ENCODE peak calls at places on chromosomes 12 and 14, in ten cellular contexts. C is HCT116, D is tibial artery, P is esophagus squamous epithelium, B is psoas muscle, U is aorta, M is uterus, N is cardiac muscle cell, X is brain microvascular endothelial cell, Q is adrenal gland. G is an unnamed sample. For H3K36me3, the result is how much of the 10 kb centered on the place peaks cover.

GRCh38 chr12:75766263-75767160 is 255.1 kb upstream of the KRR1 start:
- DNase-seq in C (peak), D (no peak), P (no peak), B (no peak), U (no peak), M (no peak), N (peak), X (peak), Q (peak), G (no peak)

GRCh38 chr14:76985540-76986260 is 42.8 kb downstream of the IRF2BPL start:
- DNase-seq in C (no peak), D (no peak), P (no peak), B (no peak), U (no peak), M (no peak), N (no peak), X (peak), Q (no peak), G (no peak)

GRCh38 chr14:54312166-54312801 is 84.5 kb upstream of the CDKN3 start:
- DNase-seq in C (peak), D (no peak), P (no peak), B (peak), U (no peak), M (no peak), N (peak), X (peak), Q (peak), G (no peak)

GRCh38 chr12:116015525-116015924 is 262.0 kb downstream of the MED13L start:
- DNase-seq in C (no peak), D (no peak), P (no peak), B (no peak), U (no peak), M (no peak), N (peak), X (peak), Q (peak), G (no peak)

GRCh38 chr14:67191768-67192290 is 2.6 kb downstream of the GARIN2 start:
- DNase-seq in C (no peak), D (no peak), P (no peak), B (no peak), U (no peak), M (no peak), N (no peak), X (no peak), Q (no peak), G (no peak)

GRCh38 chr12:31518680-31519227 is 72.2 kb downstream of the DENND5B start:
- DNase-seq in C (peak), D (peak), P (no peak), B (no peak), U (no peak), M (peak), N (peak), X (peak), Q (peak), G (no peak)

GRCh38 chr12:42962384-42962783 is 372.8 kb upstream of the PRICKLE1 start:
- DNase-seq in C (no peak), D (no peak), P (no peak), B (no peak), U (no peak), M (no peak), N (no peak), X (no peak), Q (no peak), G (no peak)

GRCh38 chr12:107439101-107439738 is 246.4 kb upstream of the PWP1 start:
- DNase-seq in C (no peak), D (no peak), P (no peak), B (no peak), U (no peak), M (no peak), N (no peak), X (no peak), Q (no peak), G (no peak)

GRCh38 chr12:108856428-108857157 is 790 bp downstream of the SSH1 start:
- DNase-seq in C (no peak), D (peak), P (no peak), B (peak), U (peak), M (peak), N (peak), X (peak), Q (peak), G (peak)

GRCh38 chr14:75981826-75982723 is at the start of gene TGFB3:
- DNase-seq in C (peak), D (peak), P (no peak), B (peak), U (peak), M (peak), N (peak), X (peak), Q (peak), G (peak)

GRCh38 chr14:104871145-104871655 is 6.1 kb downstream of the CEP170B start:
- DNase-seq in C (no peak), D (no peak), P (no peak), B (no peak), U (no peak), M (no peak), N (no peak), X (no peak), Q (no peak), G (no peak)

GRCh38 chr14:105877645-105878044 is 351.3 kb downstream of the TMEM121 start:
- DNase-seq in C (no peak), D (no peak), P (no peak), B (no peak), U (peak), M (no peak), N (no peak), X (no peak), Q (no peak), G (no peak)

GRCh38 chr14:102249041-102249440 is 55.9 kb downstream of the MOK start:
- DNase-seq in C (no peak), D (no peak), P (no peak), B (no peak), U (no peak), M (no peak), N (peak), X (peak), Q (no peak), G (no peak)

GRCh38 chr12:104372048-104372720 is 68.6 kb downstream of the EID3 start:
- DNase-seq in C (no peak), D (no peak), P (no peak), B (no peak), U (no peak), M (no peak), N (no peak), X (no peak), Q (no peak), G (no peak)

GRCh38 chr12:51200806-51201205 is 17.1 kb downstream of the POU6F1 start:
- DNase-seq in C (no peak), D (no peak), P (no peak), B (no peak), U (no peak), M (no peak), N (no peak), X (no peak), Q (no peak), G (no peak)

GRCh38 chr12:64968989-64969819 is 144.8 kb downstream of the TBC1D30 start:
- DNase-seq in C (peak), D (no peak), P (no peak), B (no peak), U (no peak), M (no peak), N (peak), X (peak), Q (no peak), G (no peak)

GRCh38 chr12:57389033-57389432 is 41.8 kb downstream of the R3HDM2 start:
- DNase-seq in C (peak), D (no peak), P (no peak), B (no peak), U (no peak), M (no peak), N (peak), X (peak), Q (no peak), G (no peak)

GRCh38 chr12:46264057-46264456 is 4.8 kb downstream of the SLC38A1 start:
- DNase-seq in C (no peak), D (no peak), P (no peak), B (no peak), U (no peak), M (no peak), N (no peak), X (no peak), Q (no peak), G (no peak)

GRCh38 chr14:77663289-77663688 is 44.5 kb downstream of the ALKBH1 start:
- DNase-seq in C (no peak), D (no peak), P (no peak), B (no peak), U (no peak), M (no peak), N (no peak), X (no peak), Q (no peak), G (no peak)

GRCh38 chr12:49636574-49636973 is 13.2 kb downstream of the PRPF40B start:
- DNase-seq in C (no peak), D (no peak), P (no peak), B (no peak), U (no peak), M (peak), N (no peak), X (no peak), Q (no peak), G (peak)
- H3K27ac ChIP-seq in C (no peak), D (peak), P (no peak), B (no peak), U (no peak), M (peak), N (no peak), X (no peak), Q (no peak), G (no peak)

GRCh38 chr12:123253606-123254459 is 17.8 kb downstream of the CDK2AP1 start:
- DNase-seq in C (no peak), D (no peak), P (no peak), B (no peak), U (peak), M (no peak), N (no peak), X (no peak), Q (no peak), G (no peak)
- H3K36me3 ChIP-seq in C (under half), D (under half), P (under half), B (half or more), U (under half), M (under half), N (under half), X (under half), Q (under half), G (under half)

GRCh38 chr12:93177208-93178153 is 200.2 kb upstream of the NUDT4 start:
- DNase-seq in C (no peak), D (no peak), P (no peak), B (no peak), U (no peak), M (no peak), N (peak), X (peak), Q (peak), G (no peak)
- H3K4me3 ChIP-seq in C (no peak), D (no peak), P (no peak), B (no peak), U (no peak), M (no peak), N (no peak), X (no peak), Q (no peak), G (no peak)

GRCh38 chr12:53049582-53050318 is at the start of gene TNS2:
- DNase-seq in C (no peak), D (peak), P (no peak), B (peak), U (peak), M (peak), N (peak), X (no peak), Q (peak), G (peak)
- H3K27ac ChIP-seq in C (peak), D (peak), P (peak), B (peak), U (peak), M (peak), N (peak), X (peak), Q (peak), G (peak)

DNA sequence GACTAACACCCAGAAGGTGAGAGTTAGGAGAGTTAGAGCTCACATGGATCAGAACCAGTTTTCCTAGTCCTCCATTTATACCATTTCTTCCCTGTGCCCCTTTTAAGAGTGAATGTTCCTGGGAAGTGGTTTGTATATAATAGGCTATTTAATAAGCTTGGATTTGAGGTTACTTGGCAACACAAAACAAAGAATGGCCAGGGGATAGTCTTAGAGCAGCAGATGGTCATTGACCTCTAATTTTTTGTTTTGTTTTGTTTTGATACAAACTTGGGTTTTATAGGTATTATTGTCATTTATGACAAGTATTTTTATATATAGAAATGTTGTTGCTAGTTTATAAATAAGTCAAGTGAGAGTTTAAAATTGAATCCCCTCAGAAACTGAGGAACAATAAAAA is 35.8 kb downstream of the VEZT start:
- DNase-seq in C (no peak), D (no peak), P (no peak), B (no peak), U (no peak), M (no peak), N (no peak), X (no peak), Q (no peak), G (no peak)
- H3K36me3 ChIP-seq in C (under half), D (half or more), P (under half), B (half or more), U (under half), M (under half), N (under half), X (under half), Q (under half), G (under half)

GRCh38 chr14:99035712-99036593 is 236.0 kb downstream of the BCL11B start:
- DNase-seq in C (peak), D (peak), P (peak), B (peak), U (peak), M (peak), N (peak), X (peak), Q (peak), G (peak)
- H3K4me3 ChIP-seq in C (no peak), D (peak), P (peak), B (peak), U (no peak), M (no peak), N (no peak), X (no peak), Q (peak), G (peak)

DNA sequence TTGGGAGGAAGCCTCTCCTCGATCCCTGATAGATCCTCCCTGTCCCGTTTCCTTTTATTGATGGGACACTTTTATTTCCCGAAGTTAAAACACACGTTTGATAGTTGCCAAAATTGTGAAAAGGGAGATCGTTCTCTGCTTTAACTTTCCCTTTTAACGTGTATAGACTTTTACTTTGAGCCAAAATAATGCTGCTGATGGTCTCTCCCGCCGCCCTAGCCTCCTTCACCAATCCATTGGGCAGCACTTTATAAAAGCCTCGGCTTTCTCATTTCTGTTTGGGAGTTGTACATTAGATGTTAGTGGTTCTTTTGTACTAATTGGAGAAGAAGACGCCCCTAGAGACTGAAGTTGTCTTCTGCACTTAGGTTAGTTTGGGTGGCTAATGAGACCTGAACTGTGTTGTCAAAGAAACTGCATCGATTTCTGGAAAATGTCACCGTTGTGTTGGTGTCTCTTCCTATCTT is 1.4 kb downstream of the TMTC2 start:
- DNase-seq in C (no peak), D (no peak), P (no peak), B (no peak), U (no peak), M (no peak), N (peak), X (peak), Q (no peak), G (no peak)
- H3K27ac ChIP-seq in C (no peak), D (no peak), P (peak), B (no peak), U (no peak), M (peak), N (no peak), X (no peak), Q (no peak), G (peak)

GRCh38 chr14:49280566-49280965 is 305.6 kb downstream of the RPS29 start:
- DNase-seq in C (no peak), D (no peak), P (no peak), B (no peak), U (no peak), M (no peak), N (no peak), X (no peak), Q (peak), G (no peak)

GRCh38 chr14:49287004-49287403 is 299.2 kb downstream of the RPS29 start:
- DNase-seq in C (no peak), D (no peak), P (no peak), B (no peak), U (no peak), M (no peak), N (no peak), X (no peak), Q (no peak), G (no peak)

DNA sequence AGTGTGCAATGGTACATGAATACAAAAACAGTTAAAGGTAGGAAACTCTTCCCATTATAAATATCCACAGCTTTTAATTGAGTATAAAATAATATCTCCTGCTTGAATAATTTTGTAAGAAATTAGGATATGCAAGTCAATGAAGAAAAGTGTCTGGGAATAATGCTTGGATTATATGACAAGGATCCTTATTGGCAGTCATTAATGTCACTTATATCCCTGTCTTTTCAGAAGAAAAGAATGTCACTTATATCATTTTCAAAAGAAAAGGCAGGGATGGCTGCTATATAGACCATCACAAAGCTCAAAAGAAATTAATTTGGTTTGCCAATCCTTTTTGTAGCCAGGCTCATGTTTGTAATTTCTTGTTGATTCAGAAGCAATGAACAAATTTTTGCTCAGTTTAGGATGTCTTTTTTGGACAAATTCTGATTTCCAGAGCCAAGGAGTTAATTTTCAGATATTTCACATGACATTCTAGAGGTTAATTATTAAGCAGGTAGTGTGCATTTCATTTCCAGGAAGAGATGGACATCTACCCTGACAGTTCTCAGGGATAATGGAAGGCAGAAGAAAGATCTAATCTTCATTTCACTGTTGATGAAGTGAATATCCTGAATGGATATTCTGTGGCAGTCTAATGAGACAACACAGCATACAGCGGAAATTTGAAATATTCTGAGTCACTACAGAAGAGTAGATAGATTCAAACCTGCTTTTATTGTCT is 299.8 kb downstream of the RPS29 start:
- DNase-seq in C (no peak), D (no peak), P (no peak), B (no peak), U (no peak), M (no peak), N (no peak), X (no peak), Q (no peak), G (no peak)
- H3K36me3 ChIP-seq in C (under half), D (under half), P (under half), B (under half), U (under half), M (under half), N (under half), X (under half), Q (under half), G (under half)

G was measured in ovary.